ENCODE peak calls at places on chromosomes 5 and 9, in five cellular contexts. One of them, this sample, is unnamed.

GRCh38 chr5:96993760-96994159 is 57.9 kb downstream of the LNPEP start:
- DNase-seq in endothelial cell: no peak
- DNase-seq in fibroblast of mammary gland: no peak
- DNase-seq in endodermal cell: no peak
- DNase-seq in Peyer's patch: no peak
- DNase-seq in this sample: no peak

GRCh38 chr5:72465601-72466563 is 41.3 kb downstream of the ZNF366 start:
- DNase-seq in endothelial cell: no peak
- DNase-seq in endodermal cell: no peak
- DNase-seq in Peyer's patch: no peak
- DNase-seq in fibroblast of mammary gland: peak
- DNase-seq in this sample: no peak

GRCh38 chr5:103587185-103587748 is 24.7 kb upstream of the NUDT12 start:
- DNase-seq in fibroblast of mammary gland: peak
- DNase-seq in endothelial cell: no peak
- DNase-seq in Peyer's patch: no peak
- DNase-seq in endodermal cell: no peak
- DNase-seq in this sample: no peak

GRCh38 chr5:54825005-54825404 is 160.4 kb downstream of the ESM1 start:
- DNase-seq in fibroblast of mammary gland: peak
- DNase-seq in endodermal cell: no peak
- DNase-seq in Peyer's patch: no peak
- DNase-seq in endothelial cell: no peak
- DNase-seq in this sample: no peak

GRCh38 chr9:126471084-126471611 is 142.6 kb upstream of the LMX1B start:
- DNase-seq in endodermal cell: no peak
- DNase-seq in fibroblast of mammary gland: peak
- DNase-seq in endothelial cell: no peak
- DNase-seq in Peyer's patch: peak
- DNase-seq in this sample: peak

GRCh38 chr5:133524597-133524996 is 87.7 kb downstream of the FSTL4 start:
- DNase-seq in endothelial cell: no peak
- DNase-seq in endodermal cell: no peak
- DNase-seq in fibroblast of mammary gland: no peak
- DNase-seq in Peyer's patch: no peak
- DNase-seq in this sample: no peak

GRCh38 chr5:131067596-131067995 is 97.5 kb downstream of the HINT1 start:
- DNase-seq in Peyer's patch: no peak
- DNase-seq in endothelial cell: no peak
- DNase-seq in fibroblast of mammary gland: peak
- DNase-seq in endodermal cell: no peak
- DNase-seq in this sample: no peak

GRCh38 chr5:140677947-140678346 is 4.6 kb upstream of the DND1 start:
- DNase-seq in endodermal cell: no peak
- DNase-seq in Peyer's patch: no peak
- DNase-seq in endothelial cell: no peak
- DNase-seq in fibroblast of mammary gland: no peak
- DNase-seq in this sample: no peak

GRCh38 chr9:96447406-96447805 is 2.6 kb upstream of the HABP4 start:
- DNase-seq in endothelial cell: no peak
- DNase-seq in fibroblast of mammary gland: no peak
- DNase-seq in endodermal cell: no peak
- DNase-seq in Peyer's patch: no peak
- DNase-seq in this sample: no peak

DNA sequence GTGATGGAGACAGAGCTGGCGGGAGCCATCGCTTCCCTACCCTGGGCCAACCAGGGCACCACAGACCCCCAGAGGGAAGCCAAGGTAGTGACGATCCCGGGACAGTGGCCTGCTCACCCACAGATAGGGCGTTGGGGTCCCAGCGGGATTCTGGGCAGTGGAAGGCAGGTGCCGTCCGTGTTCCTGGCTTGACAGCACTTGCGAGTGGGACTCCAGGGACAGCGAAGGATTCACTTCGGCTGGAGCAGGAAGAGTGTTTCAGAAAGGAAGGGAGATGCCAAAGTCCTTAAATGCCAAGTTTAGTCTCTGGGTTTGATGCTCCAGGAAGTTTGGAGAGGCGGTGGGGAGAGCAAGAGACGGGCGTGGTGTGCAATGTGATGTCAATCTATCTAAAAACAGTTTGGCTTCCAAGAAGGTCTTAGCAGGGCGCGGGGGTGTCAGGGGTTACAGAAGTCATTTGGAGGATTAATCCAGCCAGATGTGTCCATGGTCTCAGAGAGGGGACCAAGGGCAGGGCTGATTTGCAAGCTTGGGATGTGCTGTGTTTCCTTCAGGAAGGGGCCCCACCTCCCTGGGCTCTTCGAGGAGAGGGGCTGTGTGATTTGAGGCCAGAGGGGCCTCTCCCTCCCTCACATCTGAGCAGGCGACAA is 74.9 kb downstream of the NTNG2 start:
- DNase-seq in Peyer's patch: no peak
- DNase-seq in endodermal cell: peak
- DNase-seq in fibroblast of mammary gland: no peak
- DNase-seq in endothelial cell: no peak
- DNase-seq in this sample: no peak
- TF ChIP-seq CTCF in Peyer's patch: no peak
- TF ChIP-seq CTCF in endodermal cell: no peak
- TF ChIP-seq CTCF in fibroblast of mammary gland: no peak
- TF ChIP-seq CTCF in endothelial cell: no peak
- TF ChIP-seq CTCF in this sample: peak

DNA sequence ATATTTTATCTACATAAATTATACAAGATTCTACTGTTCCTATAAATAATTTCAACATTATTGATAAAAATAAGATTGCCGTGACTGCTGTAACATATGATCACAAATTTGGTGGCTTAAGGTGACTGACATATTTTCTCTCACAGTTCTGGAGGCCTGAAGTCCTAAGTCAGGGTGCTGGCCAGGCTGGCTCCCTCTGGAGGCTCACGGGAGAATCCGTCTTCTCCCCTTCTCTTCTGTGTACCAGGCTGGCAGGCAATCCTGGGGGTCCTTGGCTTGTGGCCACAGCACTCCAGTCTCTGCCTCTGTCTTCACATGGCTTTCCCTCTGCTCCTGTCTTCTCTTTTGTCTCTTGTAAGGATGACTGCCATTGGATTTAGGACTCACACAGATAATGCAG is 31.7 kb upstream of the IRX2 start:
- DNase-seq in endodermal cell: no peak
- DNase-seq in Peyer's patch: no peak
- DNase-seq in fibroblast of mammary gland: peak
- DNase-seq in endothelial cell: no peak
- DNase-seq in this sample: no peak
- TF ChIP-seq CTCF in endodermal cell: peak
- TF ChIP-seq CTCF in Peyer's patch: no peak
- TF ChIP-seq CTCF in fibroblast of mammary gland: peak
- TF ChIP-seq CTCF in endothelial cell: no peak
- TF ChIP-seq CTCF in this sample: no peak

DNA sequence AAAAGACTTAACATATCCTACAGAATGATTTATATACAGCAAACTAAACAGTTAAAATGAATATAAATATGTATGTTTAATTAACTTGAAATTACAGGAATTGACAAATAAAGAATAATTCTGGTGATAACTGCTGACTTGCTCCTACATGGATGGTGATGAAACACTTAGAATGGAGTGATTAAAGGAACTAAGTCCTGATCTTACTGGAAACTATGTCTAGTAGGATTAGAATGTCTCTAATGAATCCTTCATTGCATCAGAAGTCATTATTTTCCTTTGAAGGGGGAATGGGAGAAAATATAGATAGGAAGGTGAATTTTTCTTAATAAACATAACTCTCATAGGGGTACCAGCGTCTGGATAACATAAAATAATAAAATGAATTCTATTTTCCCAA is 77.1 kb downstream of the CAMK4 start:
- DNase-seq in fibroblast of mammary gland: no peak
- DNase-seq in endothelial cell: no peak
- DNase-seq in Peyer's patch: no peak
- DNase-seq in endodermal cell: no peak
- DNase-seq in this sample: no peak
- TF ChIP-seq CTCF in fibroblast of mammary gland: no peak
- TF ChIP-seq CTCF in endothelial cell: no peak
- TF ChIP-seq CTCF in Peyer's patch: no peak
- TF ChIP-seq CTCF in endodermal cell: no peak
- TF ChIP-seq CTCF in this sample: no peak

GRCh38 chr9:101176384-101176783 is 147.9 kb downstream of the PLPPR1 start:
- DNase-seq in endothelial cell: no peak
- DNase-seq in Peyer's patch: no peak
- DNase-seq in fibroblast of mammary gland: no peak
- DNase-seq in endodermal cell: peak
- DNase-seq in this sample: no peak
- TF ChIP-seq CTCF in endothelial cell: peak
- TF ChIP-seq CTCF in Peyer's patch: no peak
- TF ChIP-seq CTCF in fibroblast of mammary gland: no peak
- TF ChIP-seq CTCF in endodermal cell: peak
- TF ChIP-seq CTCF in this sample: no peak

This sample was measured in natural killer cell.